ENCODE peak calls at places on chromosomes 6 and 20, in six cellular contexts. N, D, I, U, M and E are unnamed samples.

GRCh38 chr6:14743465-14744211 is 502.2 kb upstream of the JARID2 start:
- DNase-seq in M (peak; percentile 46), I (no peak), U (peak; percentile 90), N (peak; percentile 99), D (no peak), E (peak; percentile 21)

GRCh38 chr6:38552136-38552535 is 87.6 kb downstream of the BTBD9 start:
- DNase-seq in D (no peak), I (no peak), N (no peak), M (no peak), U (no peak), E (no peak)

GRCh38 chr6:31358302-31358701 is 1.3 kb upstream of the HLA-B start:
- DNase-seq in D (no peak), I (no peak), M (no peak), U (no peak), N (no peak), E (no peak)

GRCh38 chr20:46070215-46070910 is 19.4 kb downstream of the NCOA5 start:
- DNase-seq in N (peak; percentile 69), D (no peak), U (peak; percentile 78), I (no peak), M (no peak), E (no peak)

GRCh38 chr6:51559059-51559458 is 528.4 kb downstream of the PKHD1 start:
- DNase-seq in D (no peak), N (no peak), I (no peak), M (no peak), U (no peak), E (no peak)

GRCh38 chr6:139161817-139162284 is 27.0 kb downstream of the HECA start:
- DNase-seq in M (no peak), U (no peak), I (peak; percentile 73), N (peak; percentile 25), D (no peak), E (peak; percentile 49)

GRCh38 chr20:21539512-21539911 is 25.6 kb upstream of the NKX2-2 start:
- DNase-seq in I (no peak), N (no peak), D (no peak), U (no peak), M (no peak), E (no peak)

GRCh38 chr6:71404145-71404966 is 115.7 kb downstream of the OGFRL1 start:
- DNase-seq in N (peak; percentile 82), M (no peak), D (no peak), I (no peak), U (peak; percentile 88), E (no peak)

GRCh38 chr6:82268301-82268846 is 20.8 kb upstream of the IBTK start:
- DNase-seq in M (no peak), I (no peak), N (no peak), U (peak; percentile 23), D (no peak), E (no peak)

GRCh38 chr6:111838749-111839484 is 34.3 kb downstream of the FYN start:
- DNase-seq in N (no peak), M (no peak), D (no peak), U (no peak), I (no peak), E (no peak)

GRCh38 chr20:5400164-5400762 is 83.5 kb upstream of the PROKR2 start:
- DNase-seq in I (no peak), N (peak; percentile 32), M (no peak), U (peak; percentile 49), D (peak; percentile 6), E (no peak)

GRCh38 chr6:81895511-81896185 is 143.2 kb upstream of the TENT5A start:
- DNase-seq in U (peak; percentile 63), D (no peak), I (no peak), N (peak; percentile 84), M (no peak), E (no peak)

GRCh38 chr6:134373282-134373922 is 55.5 kb upstream of the SGK1 start:
- DNase-seq in M (peak; percentile 59), U (peak; percentile 81), D (peak; percentile 36), N (peak; percentile 87), I (no peak), E (no peak)

GRCh38 chr6:74447013-74447412 is 751.0 kb downstream of the CD109 start:
- DNase-seq in I (no peak), M (no peak), U (peak; percentile 6), D (no peak), N (peak; percentile 72), E (no peak)

GRCh38 chr6:168157272-168158007 is 78.4 kb upstream of the FRMD1 start:
- DNase-seq in M (no peak), U (peak; percentile 59), I (no peak), D (no peak), N (peak; percentile 94), E (no peak)

GRCh38 chr20:62354031-62354808 is 12.9 kb downstream of the LAMA5 start:
- DNase-seq in M (no peak), N (no peak), I (no peak), U (no peak), D (no peak), E (no peak)

GRCh38 chr6:33205172-33206026 is 944 bp downstream of the HSD17B8 start:
- DNase-seq in I (no peak), U (no peak), M (no peak), N (peak; percentile 67), D (no peak), E (no peak)

GRCh38 chr20:39108746-39109145 is 146.6 kb downstream of the DHX35 start:
- DNase-seq in I (no peak), D (no peak), U (peak; percentile 18), N (peak; percentile 76), M (no peak), E (no peak)

GRCh38 chr20:39105551-39105950 is 143.4 kb downstream of the DHX35 start:
- DNase-seq in U (no peak), M (no peak), D (no peak), I (no peak), N (no peak), E (no peak)

GRCh38 chr20:39107741-39108140 is 145.6 kb downstream of the DHX35 start:
- DNase-seq in I (no peak), D (no peak), N (peak; percentile 46), M (no peak), U (peak; percentile 5), E (no peak)

GRCh38 chr20:39103732-39104131 is 141.6 kb downstream of the DHX35 start:
- DNase-seq in N (peak; percentile 29), U (peak; percentile 29), D (no peak), I (no peak), M (no peak), E (no peak)

GRCh38 chr20:39106791-39107190 is 144.6 kb downstream of the DHX35 start:
- DNase-seq in D (no peak), I (no peak), U (no peak), N (no peak), M (no peak), E (no peak)
- H3K27me3 ChIP-seq in D (peaks cover 17% of the 10 kb centered on the region), I (no peaks in the 10 kb centered on the region), U (peaks cover 8% of the 10 kb centered on the region), N (peaks cover 11% of the 10 kb centered on the region), M (no peaks in the 10 kb centered on the region), E (no peaks in the 10 kb centered on the region)

DNA sequence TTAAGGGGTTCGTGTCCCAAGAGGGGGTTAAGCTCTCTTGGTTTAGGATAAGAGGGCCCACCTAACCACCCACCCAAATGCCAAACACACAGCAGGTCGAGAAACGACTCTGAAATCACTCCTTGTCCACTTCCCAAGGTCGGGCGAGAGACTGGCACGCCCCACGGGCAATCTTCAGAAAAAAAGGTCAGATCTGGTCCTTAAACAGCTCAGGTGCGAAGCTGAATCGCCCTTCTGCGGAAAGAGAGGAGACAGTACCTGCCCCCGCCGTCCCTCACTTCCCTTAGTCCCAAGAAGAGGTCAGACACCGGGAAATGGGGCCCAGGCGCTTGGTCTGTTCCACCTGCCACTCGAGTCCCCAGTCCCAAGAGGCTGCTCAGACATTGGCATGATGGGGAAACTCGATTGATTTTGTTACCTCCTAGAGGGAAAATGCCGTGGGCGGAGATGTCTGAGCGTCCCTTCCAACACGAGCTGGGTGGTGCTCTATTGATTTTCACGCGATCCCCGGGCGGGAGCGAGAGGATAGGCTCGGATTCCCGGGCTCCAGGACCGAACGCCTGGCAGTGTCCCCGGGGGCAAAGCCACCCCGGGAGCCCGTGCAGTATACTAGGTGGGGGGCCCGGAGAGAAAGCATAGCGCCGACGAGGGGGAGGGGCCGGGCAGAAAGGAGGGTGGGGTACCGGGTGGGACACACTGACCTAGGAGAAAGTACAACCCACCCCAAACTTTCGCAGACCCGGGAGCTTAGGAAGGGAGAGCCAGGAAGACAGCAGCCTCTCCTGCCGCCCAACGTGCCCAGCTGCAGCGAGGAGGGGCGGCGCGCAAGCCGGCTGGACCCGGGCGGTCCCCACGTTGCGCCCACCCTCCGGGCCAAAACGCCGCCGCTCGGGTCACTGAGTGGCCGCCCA is 1.1 kb upstream of the SAMD5 start:
- DNase-seq in I (no peak), N (peak; percentile 37), U (peak; percentile 8), M (no peak), D (no peak), E (no peak)
- H3K27me3 ChIP-seq in I (peaks cover 3% of the 10 kb centered on the region), N (peaks cover 46% of the 10 kb centered on the region), U (peaks cover 81% of the 10 kb centered on the region), M (no peaks in the 10 kb centered on the region), D (peaks cover 60% of the 10 kb centered on the region), E (peaks cover 27% of the 10 kb centered on the region)

GRCh38 chr6:56799966-56800365 is 154.9 kb upstream of the BEND6 start:
- DNase-seq in N (no peak), M (no peak), I (no peak), U (no peak), D (no peak), E (no peak)
- H3K27me3 ChIP-seq in N (no peaks in the 10 kb centered on the region), M (no peaks in the 10 kb centered on the region), I (no peaks in the 10 kb centered on the region), U (no peaks in the 10 kb centered on the region), D (no peaks in the 10 kb centered on the region), E (no peaks in the 10 kb centered on the region)

DNA sequence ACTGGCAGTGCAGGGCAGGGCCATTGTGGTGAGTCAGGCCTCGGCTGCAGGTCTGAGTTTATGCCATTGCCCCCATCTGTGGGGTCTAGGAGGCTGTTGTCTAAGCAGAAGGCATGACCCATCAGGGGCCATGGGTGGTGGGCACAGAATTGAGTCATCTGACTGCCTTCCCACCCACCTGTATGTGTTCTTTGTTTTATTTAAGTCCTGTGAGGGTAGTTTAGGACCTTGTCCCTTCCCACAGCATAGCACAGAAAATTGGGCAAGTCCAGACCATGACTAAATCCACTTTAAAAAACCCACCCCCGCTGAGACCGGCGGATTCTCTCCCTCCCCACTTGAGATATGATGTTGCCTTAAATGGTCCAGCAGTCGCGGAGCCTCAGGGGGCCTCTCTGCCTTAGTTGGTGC is 40.3 kb downstream of the ERMARD start:
- DNase-seq in D (no peak), N (no peak), M (no peak), I (no peak), U (no peak), E (no peak)
- H3K27me3 ChIP-seq in D (peaks cover 9% of the 10 kb centered on the region), N (no peaks in the 10 kb centered on the region), M (no peaks in the 10 kb centered on the region), I (no peaks in the 10 kb centered on the region), U (no peaks in the 10 kb centered on the region), E (no peaks in the 10 kb centered on the region)

DNA sequence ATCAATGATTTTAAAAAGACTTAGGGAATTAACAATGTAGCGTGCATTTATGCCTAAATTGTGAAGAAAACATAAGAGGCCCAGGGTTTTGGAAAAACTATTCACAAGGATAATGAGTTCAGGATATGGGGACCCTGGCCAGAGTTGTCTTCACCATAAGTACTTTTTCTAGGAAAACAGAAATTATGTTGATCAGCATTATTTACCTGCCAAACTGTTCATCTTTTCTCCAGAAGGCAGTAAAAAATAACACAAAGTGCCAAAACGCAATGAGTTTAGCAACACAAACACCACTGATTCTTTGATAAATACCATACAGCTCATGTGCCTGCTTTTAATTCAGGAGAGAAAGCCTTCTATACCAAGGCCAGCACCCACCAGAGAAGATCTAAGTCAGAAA is 43.1 kb downstream of the SNAP25 start:
- DNase-seq in M (no peak), N (no peak), I (no peak), U (no peak), D (no peak), E (no peak)
- H3K27me3 ChIP-seq in M (no peaks in the 10 kb centered on the region), N (peaks cover 34% of the 10 kb centered on the region), I (no peaks in the 10 kb centered on the region), U (no peaks in the 10 kb centered on the region), D (no peaks in the 10 kb centered on the region), E (no peaks in the 10 kb centered on the region)

GRCh38 chr6:159321267-159321666 is 152.1 kb downstream of the FNDC1 start:
- DNase-seq in N (no peak), M (no peak), U (no peak), D (no peak), I (no peak), E (no peak)
- H3K27me3 ChIP-seq in N (peaks cover 27% of the 10 kb centered on the region), M (no peaks in the 10 kb centered on the region), U (no peaks in the 10 kb centered on the region), D (no peaks in the 10 kb centered on the region), I (no peaks in the 10 kb centered on the region), E (no peaks in the 10 kb centered on the region)